ENCODE peak calls at places on chromosomes 3 and 15, in ten cellular contexts. P is aorta; G is testis; C is SW480; Y is occipital lobe; N is CD4-positive, alpha-beta T cell; D is naive thymus-derived CD4-positive, alpha-beta T cell; T is activated T-cell treated with anti-CD3 and anti-CD28 coated beads for 1 hour; L is pancreas; X is cardiac septum. F is an unnamed sample.

GRCh38 chr3:124886168-124887051 is 755 bp downstream of the ITGB5 start:
- DNase-seq in P (peak), G (peak), C (peak), Y (peak), N (no peak), D (peak), T (peak), L (peak), X (no peak), F (no peak)

GRCh38 chr3:8648873-8649741 is 4.5 kb upstream of the SSUH2 start:
- DNase-seq in P (no peak), G (no peak), C (no peak), Y (no peak), N (no peak), D (no peak), T (no peak), L (no peak), X (peak), F (no peak)

GRCh38 chr3:122681294-122682015 is 816 bp downstream of the PARP14 start:
- DNase-seq in P (no peak), G (no peak), C (no peak), Y (no peak), N (no peak), D (no peak), T (no peak), L (no peak), X (no peak), F (no peak)

GRCh38 chr3:185335799-185336198 is 27.1 kb upstream of the MAP3K13 start:
- DNase-seq in P (no peak), G (no peak), C (peak), Y (no peak), N (no peak), D (no peak), T (no peak), L (no peak), X (no peak), F (no peak)

GRCh38 chr15:74799843-74800558 is 12.6 kb upstream of the LMAN1L start:
- DNase-seq in P (peak), G (peak), C (peak), Y (peak), N (peak), D (peak), T (peak), L (peak), X (peak), F (peak)

GRCh38 chr3:45127130-45127822 is 18.9 kb downstream of the CDCP1 start:
- DNase-seq in P (no peak), G (no peak), C (no peak), Y (no peak), N (no peak), D (no peak), T (no peak), L (no peak), X (no peak), F (no peak)

GRCh38 chr3:159219231-159219630 is 417.4 kb downstream of the MFSD1 start:
- DNase-seq in P (no peak), G (no peak), C (no peak), Y (no peak), N (no peak), D (no peak), T (no peak), L (no peak), X (no peak), F (no peak)

GRCh38 chr3:33879540-33879939 is 81.1 kb downstream of the PDCD6IP start:
- DNase-seq in P (no peak), G (no peak), C (no peak), Y (no peak), N (no peak), D (no peak), T (no peak), L (no peak), X (no peak), F (no peak)

GRCh38 chr3:13403818-13404216 is 16.3 kb downstream of the NUP210 start:
- DNase-seq in P (no peak), G (no peak), C (no peak), Y (no peak), N (no peak), D (no peak), T (no peak), L (no peak), X (no peak), F (no peak)